ENCODE peak calls at places on chromosome 1, in five cellular contexts. P is activated naive CD8-positive, alpha-beta T cell treated with anti-CD3 and anti-CD28 coated beads, Interleukin-2, amount 50 U/mL, for 24 hours; Y is NCI-H2171 treated with DMSO at 0.1 percent for 48 hours; T is left ventricle myocardium superior; O is GM04503. S is an unnamed sample.

GRCh38 chr1:21262282-21263051 is 27.8 kb downstream of the ECE1 start:
- DNase-seq in T (peak), O (peak), P (no peak), Y (no peak), S (no peak)

GRCh38 chr1:150558761-150559626 is 9.8 kb downstream of the ADAMTSL4 start:
- DNase-seq in P (no peak), O (no peak), T (peak), Y (no peak), S (no peak)

GRCh38 chr1:78377356-78377928 is 113.3 kb upstream of the PTGFR start:
- DNase-seq in Y (no peak), P (no peak), O (no peak), T (no peak), S (no peak)

GRCh38 chr1:200035956-200036615 is 8.6 kb downstream of the NR5A2 start:
- DNase-seq in T (no peak), O (no peak), P (no peak), Y (no peak), S (no peak)

GRCh38 chr1:70499695-70500094 is 88.6 kb downstream of the CTH start:
- DNase-seq in T (no peak), O (no peak), P (no peak), Y (no peak), S (no peak)

GRCh38 chr1:227766015-227766634 is 30.9 kb downstream of the SNAP47 start:
- DNase-seq in Y (peak), T (peak), O (no peak), P (peak), S (no peak)

GRCh38 chr1:198187973-198188588 is 31.3 kb downstream of the NEK7 start:
- DNase-seq in P (no peak), T (no peak), Y (no peak), O (no peak), S (no peak)

GRCh38 chr1:8374812-8375211 is 56.9 kb downstream of the SLC45A1 start:
- DNase-seq in Y (peak), T (no peak), O (no peak), P (no peak), S (peak)

GRCh38 chr1:111471012-111471411 is 2.8 kb upstream of the C1orf162 start:
- DNase-seq in T (peak), Y (no peak), O (no peak), P (peak), S (no peak)

GRCh38 chr1:116168277-116169032 is 57.3 kb downstream of the MAB21L3 start:
- DNase-seq in P (peak), T (peak), O (no peak), Y (no peak), S (peak)

GRCh38 chr1:116951175-116951935 is 41.6 kb downstream of the PTGFRN start:
- DNase-seq in T (peak), O (peak), P (no peak), Y (no peak), S (no peak)

GRCh38 chr1:177948336-177948972 is 21.4 kb downstream of the SEC16B start:
- DNase-seq in P (peak), O (no peak), Y (peak), T (no peak), S (peak)